ENCODE peak calls at places on chromosomes 3 and 15, in four cellular contexts. One of them, this sample, is unnamed.

GRCh38 chr3:121735047-121735696 is 14.4 kb downstream of the GOLGB1 start:
- DNase-seq in progenitor cell of endocrine pancreas: no peak
- DNase-seq in hypothalamus: no peak
- DNase-seq in GM23248: no peak
- DNase-seq in this sample: no peak

GRCh38 chr3:25783661-25784512 is 644 bp upstream of the NGLY1 start:
- DNase-seq in progenitor cell of endocrine pancreas: no peak
- DNase-seq in GM23248: peak; percentile 63
- DNase-seq in hypothalamus: no peak
- DNase-seq in this sample: no peak

GRCh38 chr3:187130346-187131066 is 8.8 kb downstream of the RPL39L start:
- DNase-seq in hypothalamus: no peak
- DNase-seq in progenitor cell of endocrine pancreas: no peak
- DNase-seq in GM23248: peak; percentile 63
- DNase-seq in this sample: peak; percentile 53

GRCh38 chr3:46999516-47000197 is 20.2 kb downstream of the NBEAL2 start:
- DNase-seq in GM23248: no peak
- DNase-seq in hypothalamus: no peak
- DNase-seq in progenitor cell of endocrine pancreas: no peak
- DNase-seq in this sample: no peak

GRCh38 chr3:197458179-197458707 is 97.5 kb downstream of the BDH1 start:
- DNase-seq in hypothalamus: no peak
- DNase-seq in GM23248: no peak
- DNase-seq in progenitor cell of endocrine pancreas: no peak
- DNase-seq in this sample: no peak

GRCh38 chr15:43420435-43420834 is 49.5 kb downstream of the TUBGCP4 start:
- DNase-seq in GM23248: no peak
- DNase-seq in hypothalamus: no peak
- DNase-seq in progenitor cell of endocrine pancreas: no peak
- DNase-seq in this sample: no peak

GRCh38 chr3:72343078-72343477 is 505.2 kb downstream of the SHQ1 start:
- DNase-seq in progenitor cell of endocrine pancreas: no peak
- DNase-seq in hypothalamus: no peak
- DNase-seq in GM23248: peak; percentile 61
- DNase-seq in this sample: no peak

GRCh38 chr3:32200490-32200889 is 38.0 kb upstream of the CMTM8 start:
- DNase-seq in GM23248: no peak
- DNase-seq in progenitor cell of endocrine pancreas: no peak
- DNase-seq in hypothalamus: no peak
- DNase-seq in this sample: no peak

GRCh38 chr3:139455855-139456254 is 20.5 kb downstream of the RBP2 start:
- DNase-seq in hypothalamus: no peak
- DNase-seq in progenitor cell of endocrine pancreas: no peak
- DNase-seq in GM23248: peak; percentile 16
- DNase-seq in this sample: no peak

GRCh38 chr3:72335458-72336050 is 512.7 kb downstream of the SHQ1 start:
- DNase-seq in hypothalamus: no peak
- DNase-seq in progenitor cell of endocrine pancreas: no peak
- DNase-seq in GM23248: peak; percentile 43
- DNase-seq in this sample: no peak

GRCh38 chr3:187002915-187003314 is 72.6 kb downstream of the ST6GAL1 start:
- DNase-seq in GM23248: no peak
- DNase-seq in hypothalamus: no peak
- DNase-seq in progenitor cell of endocrine pancreas: no peak
- DNase-seq in this sample: no peak

GRCh38 chr15:92429378-92430066 is 35.8 kb downstream of the ST8SIA2 start:
- DNase-seq in hypothalamus: no peak
- DNase-seq in GM23248: peak; percentile 91
- DNase-seq in progenitor cell of endocrine pancreas: no peak
- DNase-seq in this sample: no peak

GRCh38 chr15:32671339-32672325 is 30.1 kb downstream of the SCG5 start:
- DNase-seq in GM23248: peak; percentile 92
- DNase-seq in progenitor cell of endocrine pancreas: no peak
- DNase-seq in hypothalamus: no peak
- DNase-seq in this sample: no peak

GRCh38 chr3:177102526-177102925 is 94.8 kb downstream of the TBL1XR1 start:
- DNase-seq in GM23248: peak; percentile 14
- DNase-seq in hypothalamus: no peak
- DNase-seq in progenitor cell of endocrine pancreas: no peak
- DNase-seq in this sample: no peak

GRCh38 chr15:84988909-84989644 is 7.4 kb downstream of the PDE8A start:
- DNase-seq in progenitor cell of endocrine pancreas: no peak
- DNase-seq in GM23248: no peak
- DNase-seq in hypothalamus: no peak
- DNase-seq in this sample: no peak

GRCh38 chr3:174062923-174063322 is 665.4 kb downstream of the NLGN1 start:
- DNase-seq in hypothalamus: no peak
- DNase-seq in GM23248: peak; percentile 14
- DNase-seq in progenitor cell of endocrine pancreas: no peak
- DNase-seq in this sample: no peak

GRCh38 chr3:51686056-51686455 is 15.0 kb downstream of the TEX264 start:
- DNase-seq in progenitor cell of endocrine pancreas: no peak
- DNase-seq in GM23248: no peak
- DNase-seq in hypothalamus: no peak
- DNase-seq in this sample: no peak

GRCh38 chr15:31977138-31977537 is 53.2 kb upstream of the CHRNA7 start:
- DNase-seq in hypothalamus: no peak
- DNase-seq in GM23248: no peak
- DNase-seq in progenitor cell of endocrine pancreas: no peak
- DNase-seq in this sample: no peak

This sample was measured in epithelial cell of prostate.